ENCODE peak calls at places on chromosomes 12 and 14, in five cellular contexts. B is tibial nerve, J is thoracic aorta, H is upper lobe of right lung, G is ovary. K is an unnamed sample.

GRCh38 chr12:105444050-105444808 is 113.7 kb downstream of the C12orf75 start:
- DNase-seq in B (no peak), J (no peak), H (no peak), G (no peak), K (no peak)

GRCh38 chr12:57734586-57734985 is 4.0 kb downstream of the AGAP2 start:
- DNase-seq in B (no peak), J (no peak), H (no peak), G (no peak), K (no peak)

GRCh38 chr14:23052182-23052623 is 5.1 kb downstream of the CDH24 start:
- DNase-seq in B (no peak), J (no peak), H (no peak), G (peak; percentile 25), K (no peak)

GRCh38 chr12:114701553-114701952 is 17.6 kb upstream of the TBX3 start:
- DNase-seq in B (no peak), J (no peak), H (no peak), G (no peak), K (no peak)

GRCh38 chr12:11773889-11774677 is 124.6 kb downstream of the ETV6 start:
- DNase-seq in B (no peak), J (no peak), H (peak; percentile 67), G (no peak), K (peak; percentile 55)

GRCh38 chr14:100536141-100536540 is 51.1 kb downstream of the BEGAIN start:
- DNase-seq in B (peak; percentile 10), J (no peak), H (peak; percentile 33), G (no peak), K (peak; percentile 43)

GRCh38 chr12:59164226-59164625 is 243.9 kb upstream of the LRIG3 start:
- DNase-seq in B (no peak), J (no peak), H (no peak), G (no peak), K (no peak)

GRCh38 chr12:95208678-95209077 is 8.6 kb downstream of the FGD6 start:
- DNase-seq in B (no peak), J (no peak), H (no peak), G (no peak), K (no peak)

GRCh38 chr12:29612912-29613311 is 115.4 kb upstream of the OVCH1 start:
- DNase-seq in B (no peak), J (no peak), H (no peak), G (no peak), K (no peak)

GRCh38 chr14:96698846-96699543 is 98.2 kb upstream of the VRK1 start:
- DNase-seq in B (no peak), J (no peak), H (no peak), G (no peak), K (no peak)

GRCh38 chr14:74531467-74531866 is 37.9 kb downstream of the ISCA2 start:
- DNase-seq in B (no peak), J (no peak), H (no peak), G (no peak), K (no peak)

DNA sequence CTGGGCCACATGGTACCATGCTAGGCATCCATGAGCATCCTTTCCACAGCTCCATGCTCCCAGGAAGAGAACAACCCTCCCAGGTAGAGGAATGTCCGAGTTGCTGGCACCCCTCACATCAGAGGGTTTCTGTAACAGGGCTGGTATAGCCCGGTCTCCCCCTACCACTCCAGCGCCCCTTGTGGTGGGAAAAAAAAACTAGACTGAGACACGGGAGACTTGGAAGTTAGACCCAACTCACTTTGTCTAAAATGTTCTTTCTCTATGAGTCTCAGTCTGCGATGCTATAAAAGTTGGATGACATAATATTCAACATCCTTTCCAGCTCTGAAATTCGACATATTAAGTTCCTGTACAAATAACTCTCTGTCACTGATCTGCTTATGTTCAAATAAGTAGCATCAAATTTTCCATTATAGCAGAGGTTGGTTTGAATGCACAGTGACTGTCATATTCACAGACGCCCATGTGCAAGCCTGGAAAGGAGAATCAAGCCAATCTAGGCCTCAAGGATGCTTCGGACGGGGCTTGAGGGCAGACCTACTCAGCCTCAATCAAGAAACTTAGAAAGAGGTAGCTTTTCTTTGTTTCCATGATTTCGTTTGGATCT is 25.7 kb upstream of the TC2N start:
- DNase-seq in B (no peak), J (no peak), H (no peak), G (no peak), K (no peak)
- TF ChIP-seq CTCF in B (peak; percentile 30), J (peak; percentile 51), H (peak; percentile 43), G (no peak), K (no peak)

DNA sequence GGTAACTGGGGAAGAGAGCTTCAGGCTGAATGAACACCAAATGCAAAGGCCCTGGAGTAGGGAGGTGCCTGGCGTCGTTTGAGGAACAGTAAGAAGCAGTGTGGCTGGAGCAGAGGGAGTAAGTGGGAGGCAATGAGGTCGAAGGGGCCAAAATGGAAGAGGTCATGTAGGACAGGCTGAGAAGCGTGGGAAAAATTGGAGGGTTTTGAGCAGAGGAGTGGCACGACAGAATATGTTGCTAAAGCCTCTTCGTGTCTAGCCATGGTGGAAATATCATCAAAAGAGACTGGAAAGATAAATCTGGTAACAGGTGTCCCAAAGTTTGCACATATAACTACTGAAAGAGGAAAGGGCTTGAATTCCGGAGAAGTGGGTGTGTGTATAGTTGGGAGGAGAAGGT is 1.9 kb downstream of the TRIM9 start:
- DNase-seq in B (no peak), J (no peak), H (no peak), G (no peak), K (no peak)
- H3K4me1 ChIP-seq in B (no peaks in the 10 kb centered on the region), J (peaks cover 29% of the 10 kb centered on the region), H (peaks cover 13% of the 10 kb centered on the region), G (peaks cover 7% of the 10 kb centered on the region), K (peaks cover 27% of the 10 kb centered on the region)

GRCh38 chr12:4723226-4723625 is 3.0 kb downstream of the GALNT8 start:
- DNase-seq in B (no peak), J (no peak), H (no peak), G (no peak), K (no peak)
- H3K27ac ChIP-seq in B (no peak overlapping the region), J (no peak overlapping the region), H (no peak overlapping the region), G (no peak overlapping the region), K (no peak overlapping the region)

DNA sequence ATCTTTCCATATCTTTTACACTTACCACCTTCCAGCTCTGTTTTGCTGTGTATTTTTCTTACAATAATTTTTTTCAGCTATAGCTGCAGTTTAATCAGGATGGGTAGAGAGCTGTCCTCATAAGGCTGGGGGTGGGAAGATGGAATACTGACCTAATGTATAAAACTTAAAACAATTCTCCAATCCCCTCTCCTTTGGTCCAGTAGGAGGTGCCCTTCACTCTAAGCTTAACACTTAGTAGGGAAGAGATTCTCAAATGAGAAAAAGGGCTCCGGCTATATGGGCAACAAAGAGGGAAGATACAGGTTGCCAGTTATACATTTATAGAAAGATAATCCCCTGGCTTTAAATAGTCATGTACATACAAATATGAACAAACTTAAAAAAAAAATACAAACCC is 2.8 kb downstream of the ORMDL2 start:
- DNase-seq in B (no peak), J (no peak), H (no peak), G (no peak), K (no peak)
- TF ChIP-seq CTCF in B (no peak), J (no peak), H (no peak), G (no peak), K (no peak)

K was measured in left lung.